ENCODE peak calls at places on chromosome 3, in six cellular contexts. One of them, this sample, is unnamed.
A peak's percentile ranks its signal among the peaks of the same experiment; 100 is the strongest.

GRCh38 chr3:14831916-14832430 is 13.2 kb downstream of the FGD5 start:
- DNase-seq in K562: no peak
- DNase-seq in GM12878: no peak
- DNase-seq in GM12891: no peak
- DNase-seq in H1: no peak
- DNase-seq in HepG2: no peak
- DNase-seq in this sample: no peak

GRCh38 chr3:111799951-111800350 is 59.1 kb upstream of the PHLDB2 start:
- DNase-seq in K562: no peak
- DNase-seq in GM12878: no peak
- DNase-seq in GM12891: no peak
- DNase-seq in H1: no peak
- DNase-seq in HepG2: no peak
- DNase-seq in this sample: no peak

GRCh38 chr3:178597388-178597787 is 61.2 kb downstream of the KCNMB2 start:
- DNase-seq in K562: no peak
- DNase-seq in GM12878: no peak
- DNase-seq in GM12891: no peak
- DNase-seq in H1: no peak
- DNase-seq in HepG2: no peak
- DNase-seq in this sample: no peak

GRCh38 chr3:185316740-185317407 is 46.1 kb upstream of the MAP3K13 start:
- DNase-seq in K562: peak; percentile 38
- DNase-seq in GM12878: no peak
- DNase-seq in GM12891: no peak
- DNase-seq in H1: no peak
- DNase-seq in HepG2: peak; percentile 43
- DNase-seq in this sample: no peak

GRCh38 chr3:45011756-45012441 is 14.2 kb upstream of the CLEC3B start:
- DNase-seq in K562: no peak
- DNase-seq in GM12878: no peak
- DNase-seq in GM12891: no peak
- DNase-seq in H1: no peak
- DNase-seq in HepG2: no peak
- DNase-seq in this sample: no peak

GRCh38 chr3:171959532-171960044 is 79.8 kb upstream of the FNDC3B start:
- DNase-seq in K562: peak; percentile 42
- DNase-seq in GM12878: no peak
- DNase-seq in GM12891: no peak
- DNase-seq in H1: no peak
- DNase-seq in HepG2: peak; percentile 57
- DNase-seq in this sample: no peak

GRCh38 chr3:16242177-16242576 is 22.6 kb downstream of the DPH3 start:
- DNase-seq in K562: peak; percentile 27
- DNase-seq in GM12878: no peak
- DNase-seq in GM12891: no peak
- DNase-seq in H1: no peak
- DNase-seq in HepG2: no peak
- DNase-seq in this sample: no peak

GRCh38 chr3:49930922-49931321 is 1.3 kb upstream of the MON1A start:
- DNase-seq in K562: peak; percentile 81
- DNase-seq in GM12878: no peak
- DNase-seq in GM12891: no peak
- DNase-seq in H1: peak; percentile 71
- DNase-seq in HepG2: peak; percentile 61
- DNase-seq in this sample: no peak

GRCh38 chr3:159126261-159127020 is 324.6 kb downstream of the MFSD1 start:
- DNase-seq in K562: no peak
- DNase-seq in GM12878: no peak
- DNase-seq in GM12891: no peak
- DNase-seq in H1: no peak
- DNase-seq in HepG2: no peak
- DNase-seq in this sample: no peak

GRCh38 chr3:38479431-38480092 is 16.6 kb upstream of the EXOG start:
- DNase-seq in K562: peak; percentile 64
- DNase-seq in GM12878: no peak
- DNase-seq in GM12891: peak; percentile 67
- DNase-seq in H1: no peak
- DNase-seq in HepG2: peak; percentile 47
- DNase-seq in this sample: peak; percentile 51

GRCh38 chr3:17670749-17671148 is 71.7 kb downstream of the TBC1D5 start:
- DNase-seq in K562: no peak
- DNase-seq in GM12878: no peak
- DNase-seq in GM12891: no peak
- DNase-seq in H1: no peak
- DNase-seq in HepG2: no peak
- DNase-seq in this sample: no peak

GRCh38 chr3:50242778-50243551 is 7.0 kb downstream of the GNAI2 start:
- DNase-seq in K562: peak; percentile 50
- DNase-seq in GM12878: no peak
- DNase-seq in GM12891: no peak
- DNase-seq in H1: no peak
- DNase-seq in HepG2: no peak
- DNase-seq in this sample: no peak

GRCh38 chr3:172467170-172467824 is 19.0 kb upstream of the GHSR start:
- DNase-seq in K562: peak; percentile 8
- DNase-seq in GM12878: no peak
- DNase-seq in GM12891: no peak
- DNase-seq in H1: no peak
- DNase-seq in HepG2: no peak
- DNase-seq in this sample: no peak

GRCh38 chr3:23938657-23939056 is 6.4 kb upstream of the NR1D2 start:
- DNase-seq in K562: peak; percentile 43
- DNase-seq in GM12878: no peak
- DNase-seq in GM12891: no peak
- DNase-seq in H1: no peak
- DNase-seq in HepG2: no peak
- DNase-seq in this sample: no peak

GRCh38 chr3:17752441-17752840 is 10.0 kb upstream of the TBC1D5 start:
- DNase-seq in K562: no peak
- DNase-seq in GM12878: no peak
- DNase-seq in GM12891: no peak
- DNase-seq in H1: no peak
- DNase-seq in HepG2: no peak
- DNase-seq in this sample: no peak

GRCh38 chr3:157872902-157873301 is 233.3 kb downstream of the SHOX2 start:
- DNase-seq in K562: no peak
- DNase-seq in GM12878: no peak
- DNase-seq in GM12891: no peak
- DNase-seq in H1: no peak
- DNase-seq in HepG2: no peak
- DNase-seq in this sample: no peak

GRCh38 chr3:124491098-124491497 is 239.2 kb upstream of the UMPS start:
- DNase-seq in K562: no peak
- DNase-seq in GM12878: no peak
- DNase-seq in GM12891: no peak
- DNase-seq in H1: no peak
- DNase-seq in HepG2: no peak
- DNase-seq in this sample: no peak

GRCh38 chr3:30073040-30073439 is 533.4 kb upstream of the TGFBR2 start:
- DNase-seq in K562: no peak
- DNase-seq in GM12878: no peak
- DNase-seq in GM12891: no peak
- DNase-seq in H1: no peak
- DNase-seq in HepG2: no peak
- DNase-seq in this sample: no peak

GRCh38 chr3:54931182-54931581 is 3.3 kb upstream of the LRTM1 start:
- DNase-seq in K562: no peak
- DNase-seq in GM12878: no peak
- DNase-seq in GM12891: no peak
- DNase-seq in H1: no peak
- DNase-seq in HepG2: no peak
- DNase-seq in this sample: no peak

GRCh38 chr3:120506828-120507774 is 56.3 kb upstream of the FSTL1 start:
- DNase-seq in K562: peak; percentile 17
- DNase-seq in GM12878: no peak
- DNase-seq in GM12891: peak; percentile 10
- DNase-seq in H1: peak; percentile 59
- DNase-seq in HepG2: peak; percentile 32
- DNase-seq in this sample: no peak

GRCh38 chr3:197224034-197224444 is 74.4 kb downstream of the DLG1 start:
- DNase-seq in K562: peak; percentile 64
- DNase-seq in GM12878: peak; percentile 19
- DNase-seq in GM12891: peak; percentile 16
- DNase-seq in H1: no peak
- DNase-seq in HepG2: peak; percentile 56
- DNase-seq in this sample: peak; percentile 25

GRCh38 chr3:189685854-189686253 is 54.7 kb downstream of the TP63 start:
- DNase-seq in K562: no peak
- DNase-seq in GM12878: no peak
- DNase-seq in GM12891: no peak
- DNase-seq in H1: no peak
- DNase-seq in HepG2: peak; percentile 5
- DNase-seq in this sample: no peak

GRCh38 chr3:185448107-185448506 is 50.7 kb downstream of the TMEM41A start:
- DNase-seq in K562: no peak
- DNase-seq in GM12878: no peak
- DNase-seq in GM12891: no peak
- DNase-seq in H1: no peak
- DNase-seq in HepG2: no peak
- DNase-seq in this sample: no peak

GRCh38 chr3:38555926-38556325 is 59.8 kb downstream of the EXOG start:
- DNase-seq in K562: no peak
- DNase-seq in GM12878: no peak
- DNase-seq in GM12891: no peak
- DNase-seq in H1: no peak
- DNase-seq in HepG2: no peak
- DNase-seq in this sample: no peak

GRCh38 chr3:377158-377561 is 180.6 kb downstream of the CHL1 start:
- DNase-seq in K562: peak; percentile 5
- DNase-seq in GM12878: no peak
- DNase-seq in GM12891: no peak
- DNase-seq in H1: no peak
- DNase-seq in HepG2: peak; percentile 42
- DNase-seq in this sample: no peak

GRCh38 chr3:193850084-193850619 is 257.1 kb downstream of the OPA1 start:
- DNase-seq in K562: no peak
- DNase-seq in GM12878: no peak
- DNase-seq in GM12891: no peak
- DNase-seq in H1: no peak
- DNase-seq in HepG2: no peak
- DNase-seq in this sample: no peak

GRCh38 chr3:88105325-88105724 is 44.4 kb upstream of the C3orf38 start:
- DNase-seq in K562: no peak
- DNase-seq in GM12878: no peak
- DNase-seq in GM12891: no peak
- DNase-seq in H1: no peak
- DNase-seq in HepG2: no peak
- DNase-seq in this sample: no peak

GRCh38 chr3:140011086-140011485 is 76.1 kb downstream of the CLSTN2 start:
- DNase-seq in K562: no peak
- DNase-seq in GM12878: no peak
- DNase-seq in GM12891: no peak
- DNase-seq in H1: no peak
- DNase-seq in HepG2: no peak
- DNase-seq in this sample: no peak

GRCh38 chr3:58491506-58492384 is at the start of gene KCTD6:
- DNase-seq in K562: peak; percentile 91
- DNase-seq in GM12878: peak; percentile 57
- DNase-seq in GM12891: peak; percentile 90
- DNase-seq in H1: peak; percentile 95
- DNase-seq in HepG2: peak; percentile 81
- DNase-seq in this sample: peak; percentile 88
- TF ChIP-seq POLR2A in K562: peak; percentile 39
- TF ChIP-seq POLR2A in GM12878: peak; percentile 25
- TF ChIP-seq POLR2A in GM12891: no peak
- TF ChIP-seq POLR2A in H1: no peak
- TF ChIP-seq POLR2A in HepG2: no peak
- TF ChIP-seq POLR2A in this sample: no peak

GRCh38 chr3:107791450-107791849 is 268.7 kb downstream of the BBX start:
- DNase-seq in K562: no peak
- DNase-seq in GM12878: no peak
- DNase-seq in GM12891: no peak
- DNase-seq in H1: no peak
- DNase-seq in HepG2: no peak
- DNase-seq in this sample: no peak

GRCh38 chr3:107794664-107795443 is 272.1 kb downstream of the BBX start:
- DNase-seq in K562: no peak
- DNase-seq in GM12878: no peak
- DNase-seq in GM12891: no peak
- DNase-seq in H1: no peak
- DNase-seq in HepG2: no peak
- DNase-seq in this sample: no peak

GRCh38 chr3:107795514-107796094 is 272.8 kb downstream of the BBX start:
- DNase-seq in K562: no peak
- DNase-seq in GM12878: no peak
- DNase-seq in GM12891: no peak
- DNase-seq in H1: no peak
- DNase-seq in HepG2: no peak
- DNase-seq in this sample: no peak

GRCh38 chr3:107790612-107791011 is 267.9 kb downstream of the BBX start:
- DNase-seq in K562: no peak
- DNase-seq in GM12878: no peak
- DNase-seq in GM12891: no peak
- DNase-seq in H1: no peak
- DNase-seq in HepG2: no peak
- DNase-seq in this sample: no peak
- TF ChIP-seq TAF1 in K562: no peak
- TF ChIP-seq TAF1 in GM12878: no peak
- TF ChIP-seq TAF1 in GM12891: no peak
- TF ChIP-seq TAF1 in H1: no peak
- TF ChIP-seq TAF1 in HepG2: no peak
- TF ChIP-seq TAF1 in this sample: no peak

DNA sequence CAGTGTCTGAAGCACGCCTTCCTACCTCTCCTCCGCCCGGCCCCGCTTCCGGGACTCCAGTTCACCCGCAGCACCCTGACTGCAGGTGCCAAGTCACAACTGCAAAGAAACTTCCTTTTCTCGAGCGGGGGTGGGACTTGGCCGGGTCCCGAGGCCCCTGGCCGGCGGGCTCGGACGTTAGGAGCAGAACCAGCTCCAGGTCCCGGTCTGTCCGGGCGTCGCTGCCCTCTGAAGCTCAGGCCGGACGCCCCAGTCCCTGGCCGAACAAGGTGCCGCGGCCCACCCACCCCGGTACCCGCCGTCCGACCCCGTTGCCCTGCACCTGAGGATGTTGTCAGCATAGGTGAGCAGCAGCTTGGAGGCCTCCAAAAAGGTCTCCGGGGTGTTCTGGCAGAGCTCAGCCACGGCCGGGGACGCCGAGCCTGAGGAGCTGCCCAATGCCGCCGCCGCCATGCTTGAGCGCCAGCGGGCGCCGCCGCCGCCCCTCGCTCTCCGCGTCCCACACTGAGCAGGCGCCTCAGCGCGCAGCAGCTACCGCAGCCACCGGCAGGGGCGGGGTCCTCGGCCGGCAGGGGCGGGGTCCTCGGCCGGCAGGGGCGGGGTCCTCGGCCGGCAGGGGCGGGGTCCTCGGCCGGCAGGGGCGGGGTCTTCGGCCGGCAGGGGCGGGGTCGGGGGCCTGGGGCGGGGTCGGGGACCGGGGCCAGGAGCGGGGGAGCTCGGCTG is at the start of gene NGLY1:
- DNase-seq in K562: peak; percentile 91
- DNase-seq in GM12878: no peak
- DNase-seq in GM12891: peak; percentile 70
- DNase-seq in H1: peak; percentile 86
- DNase-seq in HepG2: peak; percentile 59
- DNase-seq in this sample: peak; percentile 79
- TF ChIP-seq POLR2A in K562: peak; percentile 91
- TF ChIP-seq POLR2A in GM12878: peak; percentile 91
- TF ChIP-seq POLR2A in GM12891: peak; percentile 31
- TF ChIP-seq POLR2A in H1: peak; percentile 90
- TF ChIP-seq POLR2A in HepG2: peak; percentile 93
- TF ChIP-seq POLR2A in this sample: peak; percentile 78

GRCh38 chr3:109806929-109807328 is 469.6 kb upstream of the DPPA4 start:
- DNase-seq in K562: peak; percentile 25
- DNase-seq in GM12878: no peak
- DNase-seq in GM12891: no peak
- DNase-seq in H1: no peak
- DNase-seq in HepG2: peak; percentile 5
- DNase-seq in this sample: no peak
- TF ChIP-seq TAF1 in K562: no peak
- TF ChIP-seq TAF1 in GM12878: no peak
- TF ChIP-seq TAF1 in GM12891: no peak
- TF ChIP-seq TAF1 in H1: no peak
- TF ChIP-seq TAF1 in HepG2: no peak
- TF ChIP-seq TAF1 in this sample: no peak